ENCODE peak calls at places on chromosomes 11 and 22, in six cellular contexts. One of them, this sample, is unnamed.

GRCh38 chr11:46390331-46391171 is 1.0 kb downstream of the CHRM4 start:
- DNase-seq in activated CD4-positive, alpha-beta T cell treated with anti-CD3 and anti-CD28 coated beads for 24 hours: no peak
- DNase-seq in A549: no peak
- DNase-seq in anterior cingulate cortex: no peak
- DNase-seq in nephron progenitor cell: no peak
- DNase-seq in kidney epithelial cell: no peak
- DNase-seq in this sample: no peak

GRCh38 chr11:1382831-1383607 is 6.7 kb upstream of the BRSK2 start:
- DNase-seq in kidney epithelial cell: no peak
- DNase-seq in A549: peak; percentile 80
- DNase-seq in anterior cingulate cortex: no peak
- DNase-seq in nephron progenitor cell: peak; percentile 70
- DNase-seq in activated CD4-positive, alpha-beta T cell treated with anti-CD3 and anti-CD28 coated beads for 24 hours: peak; percentile 68
- DNase-seq in this sample: peak; percentile 56

GRCh38 chr11:5153574-5154431 is 754 bp downstream of the OR52A1 start:
- DNase-seq in activated CD4-positive, alpha-beta T cell treated with anti-CD3 and anti-CD28 coated beads for 24 hours: no peak
- DNase-seq in anterior cingulate cortex: no peak
- DNase-seq in nephron progenitor cell: no peak
- DNase-seq in kidney epithelial cell: no peak
- DNase-seq in A549: no peak
- DNase-seq in this sample: no peak

GRCh38 chr22:42114721-42115120 is 15.9 kb downstream of the CYP2D6 start:
- DNase-seq in A549: peak; percentile 34
- DNase-seq in nephron progenitor cell: no peak
- DNase-seq in kidney epithelial cell: no peak
- DNase-seq in anterior cingulate cortex: no peak
- DNase-seq in activated CD4-positive, alpha-beta T cell treated with anti-CD3 and anti-CD28 coated beads for 24 hours: no peak
- DNase-seq in this sample: no peak

GRCh38 chr22:41779889-41780505 is 20.5 kb upstream of the CCDC134 start:
- DNase-seq in activated CD4-positive, alpha-beta T cell treated with anti-CD3 and anti-CD28 coated beads for 24 hours: no peak
- DNase-seq in anterior cingulate cortex: no peak
- DNase-seq in A549: no peak
- DNase-seq in nephron progenitor cell: no peak
- DNase-seq in kidney epithelial cell: no peak
- DNase-seq in this sample: no peak

GRCh38 chr11:121671276-121672168 is 218.8 kb upstream of the SORL1-AS1 start:
- DNase-seq in activated CD4-positive, alpha-beta T cell treated with anti-CD3 and anti-CD28 coated beads for 24 hours: no peak
- DNase-seq in nephron progenitor cell: no peak
- DNase-seq in kidney epithelial cell: peak; percentile 63
- DNase-seq in A549: no peak
- DNase-seq in anterior cingulate cortex: no peak
- DNase-seq in this sample: no peak

GRCh38 chr22:45911601-45912271 is 65.2 kb downstream of the WNT7B start:
- DNase-seq in A549: peak; percentile 96
- DNase-seq in kidney epithelial cell: no peak
- DNase-seq in activated CD4-positive, alpha-beta T cell treated with anti-CD3 and anti-CD28 coated beads for 24 hours: no peak
- DNase-seq in anterior cingulate cortex: no peak
- DNase-seq in nephron progenitor cell: no peak
- DNase-seq in this sample: peak; percentile 81

GRCh38 chr22:43867839-43868652 is 5.7 kb upstream of the SULT4A1 start:
- DNase-seq in nephron progenitor cell: peak; percentile 94
- DNase-seq in anterior cingulate cortex: no peak
- DNase-seq in activated CD4-positive, alpha-beta T cell treated with anti-CD3 and anti-CD28 coated beads for 24 hours: peak; percentile 7
- DNase-seq in A549: peak; percentile 28
- DNase-seq in kidney epithelial cell: peak; percentile 18
- DNase-seq in this sample: peak; percentile 65

GRCh38 chr22:22685586-22685985 is 41.2 kb downstream of the GGTLC2 start:
- DNase-seq in activated CD4-positive, alpha-beta T cell treated with anti-CD3 and anti-CD28 coated beads for 24 hours: no peak
- DNase-seq in A549: no peak
- DNase-seq in nephron progenitor cell: no peak
- DNase-seq in anterior cingulate cortex: no peak
- DNase-seq in kidney epithelial cell: no peak
- DNase-seq in this sample: no peak

GRCh38 chr11:131462622-131463021 is 92.2 kb downstream of the NTM start:
- DNase-seq in anterior cingulate cortex: no peak
- DNase-seq in activated CD4-positive, alpha-beta T cell treated with anti-CD3 and anti-CD28 coated beads for 24 hours: no peak
- DNase-seq in A549: no peak
- DNase-seq in nephron progenitor cell: no peak
- DNase-seq in kidney epithelial cell: no peak
- DNase-seq in this sample: no peak

GRCh38 chr11:120272303-120272702 is 32.4 kb downstream of the POU2F3 start:
- DNase-seq in anterior cingulate cortex: no peak
- DNase-seq in nephron progenitor cell: no peak
- DNase-seq in activated CD4-positive, alpha-beta T cell treated with anti-CD3 and anti-CD28 coated beads for 24 hours: no peak
- DNase-seq in kidney epithelial cell: peak; percentile 28
- DNase-seq in A549: no peak
- DNase-seq in this sample: peak; percentile 20

GRCh38 chr22:29450222-29450621 is 11.8 kb downstream of the RFPL1 start:
- DNase-seq in kidney epithelial cell: no peak
- DNase-seq in anterior cingulate cortex: no peak
- DNase-seq in activated CD4-positive, alpha-beta T cell treated with anti-CD3 and anti-CD28 coated beads for 24 hours: no peak
- DNase-seq in A549: no peak
- DNase-seq in nephron progenitor cell: no peak
- DNase-seq in this sample: no peak

GRCh38 chr22:30307026-30307574 is 17.8 kb upstream of the CASTOR1 start:
- DNase-seq in kidney epithelial cell: no peak
- DNase-seq in A549: no peak
- DNase-seq in activated CD4-positive, alpha-beta T cell treated with anti-CD3 and anti-CD28 coated beads for 24 hours: no peak
- DNase-seq in anterior cingulate cortex: no peak
- DNase-seq in nephron progenitor cell: no peak
- DNase-seq in this sample: no peak